ENCODE peak calls at places on chromosomes 13 and 19, in ten cellular contexts. S, A, H, G, Q, Z, J, B, D and O are unnamed samples.

GRCh38 chr13:105817011-105817410 is 718.5 kb downstream of the EFNB2 start:
- DNase-seq in S (no peak), A (no peak), H (no peak), G (no peak), Q (no peak), Z (no peak), J (peak), B (no peak), D (no peak), O (no peak)

GRCh38 chr13:91017669-91018053 is 329.8 kb upstream of the MIR17HG start:
- DNase-seq in S (peak), A (no peak), H (peak), G (no peak), Q (no peak), Z (peak), J (peak), B (no peak), D (no peak), O (no peak)

GRCh38 chr13:80336335-80336734 is 4.6 kb downstream of the SPRY2 start:
- DNase-seq in S (no peak), A (no peak), H (no peak), G (no peak), Q (no peak), Z (no peak), J (peak), B (no peak), D (no peak), O (peak)

GRCh38 chr13:97275265-97275664 is 53.1 kb downstream of the MBNL2 start:
- DNase-seq in S (no peak), A (no peak), H (no peak), G (no peak), Q (no peak), Z (no peak), J (peak), B (peak), D (no peak), O (peak)

GRCh38 chr13:51249254-51249653 is 27.1 kb downstream of the FAM124A start:
- DNase-seq in S (no peak), A (no peak), H (no peak), G (no peak), Q (no peak), Z (no peak), J (no peak), B (no peak), D (no peak), O (no peak)

GRCh38 chr13:67137044-67137735 is 92.9 kb downstream of the PCDH9 start:
- DNase-seq in S (no peak), A (no peak), H (no peak), G (no peak), Q (no peak), Z (no peak), J (no peak), B (no peak), D (no peak), O (no peak)

GRCh38 chr13:19888799-19889198 is 25.4 kb upstream of the ZMYM5 start:
- DNase-seq in S (no peak), A (no peak), H (no peak), G (no peak), Q (no peak), Z (no peak), J (no peak), B (peak), D (no peak), O (peak)

GRCh38 chr13:50410921-50411712 is 395.9 kb downstream of the KCNRG start:
- DNase-seq in S (no peak), A (no peak), H (peak), G (no peak), Q (peak), Z (no peak), J (no peak), B (peak), D (no peak), O (peak)

GRCh38 chr13:80611310-80611709 is 270.4 kb upstream of the SPRY2 start:
- DNase-seq in S (no peak), A (no peak), H (no peak), G (no peak), Q (no peak), Z (no peak), J (no peak), B (no peak), D (no peak), O (no peak)

GRCh38 chr13:90445179-90445578 is 902.3 kb upstream of the MIR17HG start:
- DNase-seq in S (no peak), A (no peak), H (no peak), G (no peak), Q (peak), Z (no peak), J (peak), B (peak), D (no peak), O (peak)

GRCh38 chr13:50268500-50268899 is 253.3 kb downstream of the KCNRG start:
- DNase-seq in S (no peak), A (no peak), H (no peak), G (no peak), Q (no peak), Z (no peak), J (no peak), B (peak), D (no peak), O (no peak)

GRCh38 chr13:49110122-49110831 is 109.9 kb upstream of the MLNR start:
- DNase-seq in S (peak), A (peak), H (peak), G (peak), Q (peak), Z (peak), J (peak), B (peak), D (peak), O (peak)

GRCh38 chr13:38630780-38631179 is 56.1 kb upstream of the FREM2 start:
- DNase-seq in S (no peak), A (no peak), H (no peak), G (no peak), Q (no peak), Z (no peak), J (no peak), B (peak), D (no peak), O (peak)

GRCh38 chr13:46559272-46559805 is 6.4 kb downstream of the LRCH1 start:
- DNase-seq in S (no peak), A (no peak), H (no peak), G (no peak), Q (no peak), Z (no peak), J (peak), B (no peak), D (no peak), O (no peak)

GRCh38 chr19:6032827-6033226 is 54.9 kb upstream of the RANBP3 start:
- DNase-seq in S (no peak), A (no peak), H (no peak), G (no peak), Q (no peak), Z (peak), J (no peak), B (no peak), D (no peak), O (no peak)

GRCh38 chr19:46495789-46496099 is at the start of gene PNMA8B:
- DNase-seq in S (peak), A (no peak), H (peak), G (peak), Q (no peak), Z (peak), J (peak), B (peak), D (no peak), O (peak)

GRCh38 chr13:40986328-40986856 is 32.7 kb downstream of the ELF1 start:
- DNase-seq in S (no peak), A (peak), H (no peak), G (no peak), Q (no peak), Z (no peak), J (peak), B (no peak), D (no peak), O (peak)

GRCh38 chr19:46886546-46887239 is 25.9 kb downstream of the ARHGAP35 start:
- DNase-seq in S (no peak), A (no peak), H (no peak), G (no peak), Q (no peak), Z (no peak), J (no peak), B (peak), D (no peak), O (no peak)

GRCh38 chr19:46845959-46846459 is 4.6 kb downstream of the AP2S1 start:
- DNase-seq in S (no peak), A (no peak), H (no peak), G (no peak), Q (no peak), Z (no peak), J (no peak), B (no peak), D (no peak), O (no peak)

GRCh38 chr19:50449236-50449899 is 16.7 kb downstream of the MYBPC2 start:
- DNase-seq in S (no peak), A (no peak), H (no peak), G (no peak), Q (no peak), Z (no peak), J (no peak), B (no peak), D (no peak), O (no peak)

GRCh38 chr19:6060600-6061391 is 49.5 kb downstream of the RFX2 start:
- DNase-seq in S (no peak), A (no peak), H (no peak), G (peak), Q (no peak), Z (peak), J (no peak), B (no peak), D (peak), O (peak)

GRCh38 chr13:100625447-100625846 is 36.9 kb upstream of the GGACT start:
- DNase-seq in S (no peak), A (no peak), H (no peak), G (no peak), Q (no peak), Z (no peak), J (no peak), B (no peak), D (no peak), O (no peak)

GRCh38 chr19:37362733-37363132 is 8.2 kb upstream of the ZNF527 start:
- DNase-seq in S (no peak), A (no peak), H (no peak), G (no peak), Q (no peak), Z (no peak), J (no peak), B (no peak), D (no peak), O (no peak)

GRCh38 chr13:41178040-41178439 is 16.3 kb downstream of the KBTBD7 start:
- DNase-seq in S (no peak), A (no peak), H (no peak), G (no peak), Q (no peak), Z (no peak), J (no peak), B (no peak), D (no peak), O (peak)

GRCh38 chr19:45404557-45405434 is at the start of gene PPP1R13L:
- DNase-seq in S (peak), A (peak), H (peak), G (no peak), Q (no peak), Z (peak), J (peak), B (peak), D (peak), O (peak)

GRCh38 chr19:36128392-36128736 is 11.5 kb upstream of the CAPNS1 start:
- DNase-seq in S (no peak), A (no peak), H (no peak), G (no peak), Q (no peak), Z (no peak), J (no peak), B (no peak), D (no peak), O (no peak)

GRCh38 chr19:28294395-28294794 is 918.6 kb downstream of the UQCRFS1 start:
- DNase-seq in S (no peak), A (no peak), H (no peak), G (no peak), Q (no peak), Z (no peak), J (no peak), B (peak), D (no peak), O (peak)

GRCh38 chr19:40519352-40520322 is 52.8 kb downstream of the SPTBN4 start:
- DNase-seq in S (no peak), A (no peak), H (no peak), G (no peak), Q (no peak), Z (no peak), J (no peak), B (peak), D (no peak), O (peak)

GRCh38 chr13:76936736-76937135 is 11.6 kb upstream of the ACOD1 start:
- DNase-seq in S (no peak), A (no peak), H (no peak), G (no peak), Q (no peak), Z (no peak), J (no peak), B (no peak), D (no peak), O (no peak)

GRCh38 chr13:75417647-75418046 is 64.3 kb downstream of the TBC1D4 start:
- DNase-seq in S (no peak), A (no peak), H (no peak), G (no peak), Q (no peak), Z (no peak), J (peak), B (no peak), D (no peak), O (no peak)

GRCh38 chr13:37995052-37995451 is 125.5 kb upstream of the TRPC4 start:
- DNase-seq in S (no peak), A (no peak), H (no peak), G (no peak), Q (no peak), Z (no peak), J (no peak), B (no peak), D (no peak), O (peak)

GRCh38 chr13:51906581-51906980 is 44.8 kb downstream of the CCDC70 start:
- DNase-seq in S (no peak), A (no peak), H (no peak), G (no peak), Q (no peak), Z (no peak), J (peak), B (no peak), D (peak), O (peak)

GRCh38 chr13:50999641-51000040 is 90.0 kb downstream of the RNASEH2B start:
- DNase-seq in S (no peak), A (no peak), H (no peak), G (no peak), Q (no peak), Z (no peak), J (peak), B (no peak), D (no peak), O (no peak)

GRCh38 chr19:2631213-2631821 is 71.2 kb downstream of the GNG7 start:
- DNase-seq in S (no peak), A (no peak), H (no peak), G (no peak), Q (no peak), Z (no peak), J (no peak), B (no peak), D (no peak), O (no peak)

GRCh38 chr19:42113641-42114348 is 18.5 kb downstream of the POU2F2 start:
- DNase-seq in S (no peak), A (no peak), H (no peak), G (no peak), Q (peak), Z (no peak), J (peak), B (peak), D (no peak), O (peak)

GRCh38 chr13:29523199-29523931 is 72.1 kb downstream of the SLC7A1 start:
- DNase-seq in S (no peak), A (no peak), H (peak), G (no peak), Q (no peak), Z (no peak), J (peak), B (peak), D (no peak), O (no peak)

GRCh38 chr19:35693835-35694599 is 10.3 kb upstream of the ZBTB32 start:
- DNase-seq in S (peak), A (peak), H (peak), G (peak), Q (peak), Z (peak), J (peak), B (peak), D (peak), O (peak)